ENCODE peak calls at places on chromosomes 5 and 9, in six cellular contexts. U is H1, R is IMR-90, G is H9, K is neuronal stem cell, H is mesenchymal stem cell. J is an unnamed sample.

GRCh38 chr5:171424726-171425125 is 5.3 kb downstream of the FGF18 start:
- DNase-seq in R (no peak), U (no peak), G (peak), H (no peak), K (no peak), J (no peak)

GRCh38 chr5:8445139-8445538 is 576.2 kb downstream of the MTRR start:
- DNase-seq in H (no peak), G (no peak), R (no peak), U (no peak), K (no peak), J (no peak)

GRCh38 chr5:164204338-164204946 is 699.0 kb downstream of the MAT2B start:
- DNase-seq in H (no peak), G (no peak), R (peak), K (no peak), U (no peak), J (no peak)

GRCh38 chr5:76952795-76953536 is at the start of gene CRHBP:
- DNase-seq in H (no peak), K (no peak), R (no peak), U (peak), G (peak), J (no peak)

GRCh38 chr9:79807966-79808365 is 236.2 kb downstream of the TLE4 start:
- DNase-seq in U (no peak), G (no peak), H (no peak), K (no peak), R (no peak), J (no peak)

GRCh38 chr9:24245988-24246387 is 299.7 kb downstream of the IZUMO3 start:
- DNase-seq in H (peak), R (peak), G (no peak), U (no peak), K (no peak), J (peak)

GRCh38 chr9:81595887-81596558 is 93.3 kb downstream of the TLE1 start:
- DNase-seq in H (no peak), U (peak), K (no peak), G (peak), R (no peak), J (no peak)

GRCh38 chr9:137115394-137116026 is 977 bp upstream of the DPP7 start:
- DNase-seq in U (peak), K (no peak), R (no peak), G (no peak), H (no peak), J (no peak)

GRCh38 chr9:124696101-124696500 is 75.0 kb downstream of the NR6A1 start:
- DNase-seq in U (no peak), K (no peak), G (no peak), R (peak), H (peak), J (peak)

GRCh38 chr9:4097991-4098390 is 201.9 kb downstream of the GLIS3 start:
- DNase-seq in K (no peak), R (no peak), H (peak), U (no peak), G (no peak), J (peak)

GRCh38 chr5:99037668-99038067 is 108.9 kb upstream of the CHD1 start:
- DNase-seq in R (no peak), U (no peak), K (no peak), H (no peak), G (peak), J (no peak)

GRCh38 chr9:70137577-70137976 is 93.9 kb downstream of the MAMDC2 start:
- DNase-seq in G (no peak), U (no peak), R (no peak), H (no peak), K (no peak), J (no peak)

GRCh38 chr5:75524591-75524990 is 12.9 kb downstream of the POLK start:
- DNase-seq in K (no peak), H (no peak), U (no peak), R (no peak), G (no peak), J (no peak)

GRCh38 chr9:69173497-69173890 is 583 bp upstream of the TJP2 start:
- DNase-seq in R (no peak), H (no peak), G (no peak), K (no peak), U (no peak), J (no peak)

GRCh38 chr9:106717686-106718085 is 145.3 kb upstream of the ZNF462 start:
- DNase-seq in H (peak), G (no peak), K (no peak), R (peak), U (no peak), J (peak)

GRCh38 chr5:115573133-115573532 is 28.6 kb upstream of the FEM1C start:
- DNase-seq in U (no peak), G (no peak), H (no peak), K (no peak), R (peak), J (no peak)

GRCh38 chr9:126613656-126614055 is at the start of gene LMX1B:
- DNase-seq in H (peak), K (no peak), R (peak), G (peak), U (peak), J (no peak)

GRCh38 chr5:140977003-140977402 is 10.7 kb downstream of the PCDHAC2 start:
- DNase-seq in K (no peak), U (no peak), H (peak), R (no peak), G (no peak), J (no peak)

GRCh38 chr9:27351438-27351837 is 54.5 kb upstream of the EQTN start:
- DNase-seq in R (no peak), G (no peak), K (no peak), U (no peak), H (peak), J (no peak)

GRCh38 chr9:11064853-11065252 is 452.1 kb upstream of the PTPRD start:
- DNase-seq in G (no peak), K (no peak), H (no peak), R (no peak), U (no peak), J (no peak)

GRCh38 chr5:61301820-61302563 is 30.1 kb upstream of the ZSWIM6 start:
- DNase-seq in H (peak), K (no peak), G (no peak), U (no peak), R (peak), J (peak)

GRCh38 chr5:118791986-118792734 is 196.2 kb downstream of the DTWD2 start:
- DNase-seq in G (peak), U (no peak), K (peak), R (peak), H (peak), J (no peak)

GRCh38 chr5:132227485-132228240 is at the start of gene P4HA2:
- DNase-seq in U (peak), G (peak), R (peak), K (peak), H (peak), J (peak)

GRCh38 chr5:16406630-16407029 is 59.0 kb downstream of the ZNF622 start:
- DNase-seq in G (no peak), H (no peak), U (no peak), R (no peak), K (no peak), J (no peak)

GRCh38 chr5:118068886-118069285 is 919.5 kb downstream of the DTWD2 start:
- DNase-seq in G (no peak), U (no peak), R (no peak), K (no peak), H (no peak), J (no peak)

GRCh38 chr5:173629628-173630027 is 13.2 kb upstream of the BOD1 start:
- DNase-seq in K (no peak), R (no peak), H (no peak), U (peak), G (peak), J (no peak)

GRCh38 chr5:40223884-40224402 is 455.8 kb upstream of the PTGER4 start:
- DNase-seq in G (no peak), R (peak), K (no peak), H (peak), U (no peak), J (no peak)

GRCh38 chr9:105735366-105735765 is 41.0 kb downstream of the TMEM38B start:
- DNase-seq in G (no peak), K (no peak), R (no peak), U (no peak), H (no peak), J (no peak)

GRCh38 chr5:66223637-66224036 is 79.5 kb downstream of the SREK1 start:
- DNase-seq in K (no peak), U (no peak), R (no peak), H (no peak), G (no peak), J (peak)

GRCh38 chr9:108074900-108075299 is 585.3 kb upstream of the KLF4 start:
- DNase-seq in H (no peak), G (no peak), K (no peak), U (no peak), R (no peak), J (no peak)

GRCh38 chr5:29800752-29801151 is 1392.7 kb upstream of the CDH6 start:
- DNase-seq in U (no peak), K (no peak), R (no peak), H (no peak), G (no peak), J (no peak)
- H3K9ac ChIP-seq in U (no peak), K (no peak), R (no peak), H (no peak), G (no peak), J (no peak)

DNA sequence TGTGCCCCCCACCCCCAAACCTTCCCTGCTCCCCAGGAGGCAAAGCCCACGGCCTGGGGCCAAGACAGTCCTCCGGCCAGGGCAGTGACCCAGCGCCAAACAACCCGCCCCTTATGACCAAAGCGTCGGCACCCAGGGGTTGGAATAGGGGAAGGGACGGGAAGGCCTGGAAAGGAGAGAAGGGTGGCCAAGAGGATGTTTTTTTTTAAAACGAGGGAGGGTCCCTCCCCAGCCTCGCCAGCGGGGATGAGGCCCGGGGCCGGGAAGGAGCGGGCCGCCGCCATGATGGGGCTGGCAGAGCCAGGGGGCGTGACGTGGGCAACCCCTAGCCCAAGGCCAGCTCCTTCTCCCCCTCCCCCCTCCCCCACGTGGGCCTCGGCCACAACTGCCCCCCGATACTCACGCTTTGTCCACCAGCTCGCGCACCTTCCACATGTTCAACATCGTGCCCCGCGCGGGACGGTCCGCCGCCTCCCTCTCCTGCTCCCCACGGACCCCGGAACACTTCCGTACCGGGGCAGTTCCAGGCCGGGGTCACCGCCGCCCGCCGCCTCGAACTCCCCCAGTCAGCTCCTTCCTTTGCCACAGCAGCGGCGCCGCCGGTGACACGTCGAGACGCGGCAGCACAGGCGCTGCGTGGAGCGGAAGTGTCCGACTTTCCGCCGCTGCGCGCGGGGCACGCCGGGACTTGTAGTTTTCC is at the start of gene CLINT1:
- DNase-seq in H (peak), G (peak), R (peak), U (peak), K (peak), J (peak)
- H3K4ac ChIP-seq in H (peak), G (no peak), R (peak), U (no peak), K (peak), J (peak)

DNA sequence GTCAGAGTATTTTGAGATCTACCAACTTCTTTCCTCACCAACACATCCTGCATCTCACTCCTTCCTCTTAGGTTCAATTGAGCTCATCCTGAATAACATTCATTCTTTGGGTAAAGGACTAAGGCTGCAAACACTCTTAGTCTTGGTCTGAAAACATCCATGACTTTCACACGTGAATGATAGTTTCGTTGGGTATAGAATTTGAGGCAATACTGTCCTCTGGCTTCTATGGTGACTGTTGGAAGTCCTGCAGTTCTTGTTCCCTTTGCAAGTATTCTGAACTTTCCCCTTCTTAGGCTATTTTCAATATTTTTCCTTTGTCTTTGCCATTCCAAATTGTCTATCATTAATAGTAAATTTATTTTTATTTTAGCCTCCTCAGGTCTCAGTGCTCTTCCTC is 185.4 kb downstream of the ROR2 start:
- DNase-seq in G (no peak), R (no peak), K (no peak), H (no peak), U (no peak), J (no peak)
- H3K14ac ChIP-seq in G (no peak), R (no peak), K (no peak), H (no peak), U (no peak), J (no peak)

GRCh38 chr5:175475248-175475647 is 3.1 kb upstream of the SFXN1 start:
- DNase-seq in K (no peak), R (no peak), U (no peak), H (no peak), G (no peak), J (no peak)

GRCh38 chr5:175479125-175479881 is 943 bp downstream of the SFXN1 start:
- DNase-seq in G (no peak), R (no peak), K (no peak), U (no peak), H (no peak), J (no peak)

GRCh38 chr5:175477440-175477839 is 920 bp upstream of the SFXN1 start:
- DNase-seq in G (no peak), K (no peak), R (no peak), H (no peak), U (no peak), J (no peak)

GRCh38 chr5:175478384-175479124 is at the start of gene SFXN1:
- DNase-seq in U (peak), R (peak), G (peak), K (peak), H (peak), J (peak)

DNA sequence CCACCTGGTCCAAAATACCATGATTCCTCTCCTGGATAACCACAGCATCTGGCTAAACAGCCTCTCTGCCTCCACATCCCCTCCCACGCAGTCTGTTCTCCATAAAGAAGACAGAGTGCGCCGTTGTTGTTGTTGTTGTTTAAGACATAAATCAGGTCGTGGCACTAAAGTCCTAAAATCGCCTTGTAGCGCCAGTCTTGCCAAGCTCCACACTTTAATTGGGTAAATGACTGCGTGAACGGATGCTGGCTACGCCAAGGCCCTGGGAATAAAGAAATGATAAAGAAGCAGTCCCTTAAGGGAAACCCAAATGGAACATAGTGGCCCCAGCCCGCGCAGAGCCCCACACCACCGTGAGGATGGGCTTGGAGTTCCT is 364 bp upstream of the SFXN1 start:
- DNase-seq in G (no peak), R (no peak), U (no peak), H (no peak), K (no peak), J (no peak)
- H3K9ac ChIP-seq in G (no peak), R (peak), U (no peak), H (peak), K (no peak), J (no peak)

J was measured in trophoblast cell.